ENCODE peak calls at places on chromosomes 2 and 18, in six cellular contexts. U is IMR-90, V is neuronal stem cell, O is H9, K is H1, S is trophoblast cell. F is an unnamed sample.

GRCh38 chr2:67576991-67577390 is 179.9 kb downstream of the ETAA1 start:
- DNase-seq in U (no peak), V (no peak), O (no peak), K (no peak), S (no peak), F (no peak)

GRCh38 chr18:45792551-45793294 is 32.8 kb upstream of the SIGLEC15 start:
- DNase-seq in U (peak; percentile 49), V (no peak), O (no peak), K (no peak), S (no peak), F (no peak)

GRCh38 chr2:57434429-57434828 is 612.2 kb upstream of the VRK2 start:
- DNase-seq in U (no peak), V (no peak), O (no peak), K (no peak), S (peak; percentile 30), F (no peak)

GRCh38 chr2:36561223-36561944 is 36.6 kb downstream of the FEZ2 start:
- DNase-seq in U (peak; percentile 93), V (no peak), O (no peak), K (no peak), S (peak; percentile 98), F (peak; percentile 95)

GRCh38 chr2:154587739-154588138 is 110.8 kb upstream of the KCNJ3 start:
- DNase-seq in U (no peak), V (no peak), O (no peak), K (no peak), S (no peak), F (no peak)

GRCh38 chr2:673615-674318 is 3.4 kb downstream of the TMEM18 start:
- DNase-seq in U (peak; percentile 63), V (no peak), O (no peak), K (no peak), S (peak; percentile 47), F (no peak)

GRCh38 chr2:27379840-27380625 is 501 bp downstream of the ZNF513 start:
- DNase-seq in U (peak; percentile 76), V (peak; percentile 71), O (peak; percentile 43), K (no peak), S (peak; percentile 10), F (peak; percentile 82)

GRCh38 chr18:21264651-21265050 is 22.6 kb downstream of the GREB1L start:
- DNase-seq in U (no peak), V (peak; percentile 79), O (no peak), K (no peak), S (no peak), F (no peak)

GRCh38 chr2:16217271-16217670 is 276.9 kb downstream of the MYCN start:
- DNase-seq in U (no peak), V (no peak), O (no peak), K (no peak), S (no peak), F (no peak)

GRCh38 chr2:166351319-166351718 is 24.4 kb downstream of the SCN9A start:
- DNase-seq in U (peak; percentile 86), V (no peak), O (no peak), K (no peak), S (no peak), F (peak; percentile 46)

GRCh38 chr18:62187543-62188378 is 706 bp downstream of the RELCH start:
- DNase-seq in U (peak; percentile 21), V (peak; percentile 30), O (peak; percentile 41), K (peak; percentile 60), S (peak; percentile 70), F (peak; percentile 37)

GRCh38 chr2:190791347-190791982 is 89.2 kb upstream of the GLS start:
- DNase-seq in U (peak; percentile 59), V (no peak), O (no peak), K (no peak), S (no peak), F (peak; percentile 84)

GRCh38 chr18:76691800-76692199 is 130.6 kb upstream of the ZNF236 start:
- DNase-seq in U (peak; percentile 22), V (no peak), O (no peak), K (no peak), S (no peak), F (no peak)

GRCh38 chr2:120231564-120231973 is 8.4 kb upstream of the TMEM185B start:
- DNase-seq in U (no peak), V (no peak), O (peak; percentile 14), K (no peak), S (no peak), F (no peak)

GRCh38 chr2:113965644-113966043 is 75.8 kb downstream of the ACTR3 start:
- DNase-seq in U (peak; percentile 44), V (peak; percentile 14), O (peak; percentile 57), K (peak; percentile 48), S (peak; percentile 59), F (peak; percentile 50)

GRCh38 chr2:113966832-113967231 is 76.9 kb downstream of the ACTR3 start:
- DNase-seq in U (peak; percentile 50), V (no peak), O (no peak), K (no peak), S (no peak), F (peak; percentile 52)

GRCh38 chr2:113966171-113966570 is 76.3 kb downstream of the ACTR3 start:
- DNase-seq in U (no peak), V (no peak), O (no peak), K (no peak), S (no peak), F (no peak)

GRCh38 chr2:113965228-113965627 is 75.3 kb downstream of the ACTR3 start:
- DNase-seq in U (no peak), V (no peak), O (no peak), K (no peak), S (no peak), F (no peak)

DNA sequence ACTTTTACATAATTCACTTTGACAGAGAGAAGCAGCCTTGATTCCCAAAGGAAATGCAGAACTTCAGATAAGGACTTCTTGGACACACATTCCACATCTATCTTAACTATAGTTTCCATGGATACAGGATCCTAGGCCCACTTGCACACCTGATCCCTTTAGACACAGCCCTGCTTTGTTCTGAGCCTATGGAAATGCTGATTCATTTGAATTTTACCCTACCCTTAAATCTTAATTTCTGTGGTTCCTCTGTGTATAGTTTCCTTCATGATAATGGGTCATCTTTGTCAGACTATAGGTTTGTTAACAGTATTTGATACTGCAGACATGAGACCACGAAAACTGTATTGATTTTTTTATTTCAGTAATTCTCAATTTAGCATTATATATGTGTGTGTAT is 77.4 kb downstream of the ACTR3 start:
- DNase-seq in U (no peak), V (no peak), O (no peak), K (no peak), S (no peak), F (peak; percentile 14)
- H4K91ac ChIP-seq in U (no peak overlapping the region), V (no peak overlapping the region), O (no peak overlapping the region), K (no peak overlapping the region), S (no peak overlapping the region), F (no peak overlapping the region)

GRCh38 chr2:168738057-168738456 is 64.4 kb upstream of the NOSTRIN start:
- DNase-seq in U (no peak), V (no peak), O (no peak), K (no peak), S (no peak), F (no peak)

GRCh38 chr2:168740360-168740759 is 62.1 kb upstream of the NOSTRIN start:
- DNase-seq in U (peak; percentile 10), V (no peak), O (no peak), K (no peak), S (peak; percentile 99), F (no peak)

GRCh38 chr2:168734199-168734746 is 68.2 kb upstream of the NOSTRIN start:
- DNase-seq in U (no peak), V (no peak), O (no peak), K (no peak), S (no peak), F (no peak)

GRCh38 chr2:168740788-168741187 is 61.6 kb upstream of the NOSTRIN start:
- DNase-seq in U (no peak), V (no peak), O (no peak), K (no peak), S (no peak), F (no peak)

GRCh38 chr2:168736636-168737424 is 65.6 kb upstream of the NOSTRIN start:
- DNase-seq in U (no peak), V (no peak), O (no peak), K (no peak), S (no peak), F (no peak)
- H4K91ac ChIP-seq in U (no peak overlapping the region), V (no peak overlapping the region), O (no peak overlapping the region), K (no peak overlapping the region), S (no peak overlapping the region), F (peak overlapping the region; percentile 20)

GRCh38 chr2:212940816-212941215 is 210.6 kb downstream of the IKZF2 start:
- DNase-seq in U (peak; percentile 34), V (peak; percentile 58), O (peak; percentile 70), K (no peak), S (no peak), F (peak; percentile 14)

GRCh38 chr2:212943351-212943750 is 208.1 kb downstream of the IKZF2 start:
- DNase-seq in U (no peak), V (no peak), O (no peak), K (no peak), S (no peak), F (no peak)

GRCh38 chr2:212939777-212940531 is 211.5 kb downstream of the IKZF2 start:
- DNase-seq in U (no peak), V (no peak), O (peak; percentile 34), K (no peak), S (no peak), F (no peak)

GRCh38 chr2:212938144-212938793 is 213.1 kb downstream of the IKZF2 start:
- DNase-seq in U (no peak), V (no peak), O (no peak), K (no peak), S (no peak), F (no peak)

GRCh38 chr2:212941361-212941760 is 210.1 kb downstream of the IKZF2 start:
- DNase-seq in U (no peak), V (no peak), O (no peak), K (no peak), S (no peak), F (no peak)
- H4K91ac ChIP-seq in U (no peak overlapping the region), V (no peak overlapping the region), O (no peak overlapping the region), K (no peak overlapping the region), S (no peak overlapping the region), F (no peak overlapping the region)

GRCh38 chr2:134402385-134402784 is 148.5 kb downstream of the MGAT5 start:
- DNase-seq in U (peak; percentile 64), V (no peak), O (no peak), K (no peak), S (no peak), F (peak; percentile 46)

GRCh38 chr2:134401789-134402188 is 147.9 kb downstream of the MGAT5 start:
- DNase-seq in U (no peak), V (no peak), O (no peak), K (no peak), S (no peak), F (peak; percentile 54)

GRCh38 chr2:134398300-134398699 is 144.4 kb downstream of the MGAT5 start:
- DNase-seq in U (peak; percentile 91), V (no peak), O (no peak), K (no peak), S (peak; percentile 32), F (peak; percentile 73)

GRCh38 chr2:134399096-134399495 is 145.2 kb downstream of the MGAT5 start:
- DNase-seq in U (no peak), V (no peak), O (no peak), K (no peak), S (no peak), F (no peak)

GRCh38 chr2:134401081-134401497 is 147.2 kb downstream of the MGAT5 start:
- DNase-seq in U (peak; percentile 17), V (no peak), O (no peak), K (no peak), S (no peak), F (no peak)
- H4K91ac ChIP-seq in U (peak overlapping the region; percentile 48), V (no peak overlapping the region), O (no peak overlapping the region), K (no peak overlapping the region), S (no peak overlapping the region), F (no peak overlapping the region)

F was measured in mesenchymal stem cell.